ENCODE peak calls at places on chromosomes 12 and 14, in six cellular contexts. G, C, N, X, Y and J are unnamed samples.

GRCh38 chr12:92899388-92900001 is 29.6 kb downstream of the EEA1 start:
- DNase-seq in G (peak; percentile 88), C (no peak), N (peak; percentile 85), X (no peak), Y (no peak), J (peak; percentile 20)

GRCh38 chr14:91058017-91058675 is 2.3 kb downstream of the RPS6KA5 start:
- DNase-seq in G (no peak), C (no peak), N (no peak), X (no peak), Y (no peak), J (no peak)

GRCh38 chr12:78194448-78194847 is 363.8 kb downstream of the NAV3 start:
- DNase-seq in G (no peak), C (no peak), N (no peak), X (no peak), Y (no peak), J (no peak)

GRCh38 chr14:36662543-36663403 is 1.1 kb downstream of the PAX9 start:
- DNase-seq in G (no peak), C (peak; percentile 77), N (no peak), X (no peak), Y (peak; percentile 27), J (no peak)

GRCh38 chr12:50314629-50315312 is 31.5 kb upstream of the LIMA1 start:
- DNase-seq in G (no peak), C (no peak), N (peak; percentile 46), X (no peak), Y (peak; percentile 57), J (peak; percentile 43)

GRCh38 chr14:67426161-67426560 is 14.2 kb upstream of the PLEK2 start:
- DNase-seq in G (no peak), C (no peak), N (no peak), X (no peak), Y (no peak), J (no peak)

GRCh38 chr12:123270380-123271181 is 1.1 kb downstream of the CDK2AP1 start:
- DNase-seq in G (no peak), C (peak; percentile 59), N (peak; percentile 23), X (no peak), Y (peak; percentile 24), J (no peak)

GRCh38 chr12:56487448-56488040 is 417 bp downstream of the GLS2 start:
- DNase-seq in G (no peak), C (peak; percentile 83), N (peak; percentile 32), X (no peak), Y (no peak), J (no peak)

GRCh38 chr14:58313699-58314098 is 15.3 kb downstream of the ARID4A start:
- DNase-seq in G (no peak), C (no peak), N (no peak), X (no peak), Y (no peak), J (no peak)

GRCh38 chr14:75449703-75450102 is 21.9 kb downstream of the JDP2 start:
- DNase-seq in G (no peak), C (no peak), N (no peak), X (no peak), Y (no peak), J (no peak)

GRCh38 chr14:92510972-92511371 is 2.6 kb upstream of the RIN3 start:
- DNase-seq in G (peak; percentile 51), C (no peak), N (peak; percentile 48), X (no peak), Y (peak; percentile 5), J (no peak)

GRCh38 chr14:77103954-77104353 is 5.9 kb downstream of the CIPC start:
- DNase-seq in G (no peak), C (no peak), N (no peak), X (no peak), Y (no peak), J (no peak)

DNA sequence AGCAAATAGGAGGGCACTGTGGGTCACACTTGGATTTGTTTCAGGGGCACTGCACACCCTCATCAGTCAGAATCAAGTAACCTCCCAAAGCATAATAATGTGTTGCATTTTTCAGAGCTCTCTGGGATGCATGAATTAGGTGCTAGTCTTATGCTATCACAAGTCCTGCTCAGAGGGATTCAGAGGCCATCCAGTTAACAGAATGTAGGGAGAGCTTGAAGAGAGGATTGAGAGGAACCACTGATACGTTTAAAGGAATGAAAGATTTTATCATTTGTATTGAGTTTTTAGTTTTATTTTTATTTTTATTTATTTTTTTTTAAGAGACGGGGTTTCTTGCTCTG is 44.6 kb downstream of the ANO6 start:
- DNase-seq in G (no peak), C (no peak), N (no peak), X (no peak), Y (no peak), J (no peak)
- H3K4me1 ChIP-seq in G (peaks cover 11% of the 10 kb centered on the region), C (peaks cover 9% of the 10 kb centered on the region), N (peaks cover 66% of the 10 kb centered on the region), X (peaks cover 18% of the 10 kb centered on the region), Y (peaks cover 25% of the 10 kb centered on the region), J (peaks cover 4% of the 10 kb centered on the region)

GRCh38 chr14:24394275-24394674 is 4.5 kb upstream of the NYNRIN start:
- DNase-seq in G (peak; percentile 12), C (no peak), N (no peak), X (no peak), Y (no peak), J (no peak)
- TF ChIP-seq ZNF274 in G (no peak), C (no peak), N (no peak), X (no peak), Y (no peak), J (no peak)

DNA sequence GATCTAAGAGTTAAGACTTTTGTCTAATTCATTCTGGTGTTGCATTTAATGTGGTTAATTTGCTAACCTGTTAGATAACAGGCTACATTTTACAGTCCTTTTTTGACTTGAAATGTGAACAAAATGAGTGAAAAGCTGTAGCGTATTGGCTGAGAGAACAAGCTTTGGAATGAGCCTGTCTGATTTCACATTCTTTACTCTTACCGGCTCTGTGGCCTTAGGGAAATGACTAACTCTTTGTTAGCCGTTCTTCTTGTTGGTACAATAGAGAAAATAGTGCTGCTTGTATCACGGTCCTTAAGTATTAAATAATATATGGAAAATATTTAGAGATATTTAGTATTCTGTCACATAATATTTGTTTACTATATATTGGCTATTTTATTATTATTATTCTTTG is 1.9 kb downstream of the MNAT1 start:
- DNase-seq in G (no peak), C (no peak), N (peak; percentile 71), X (no peak), Y (no peak), J (no peak)
- H3K4me3 ChIP-seq in G (no peak overlapping the region), C (peak overlapping the region; percentile 85), N (peak overlapping the region; percentile 97), X (no peak overlapping the region), Y (no peak overlapping the region), J (no peak overlapping the region)

GRCh38 chr14:64191756-64192155 is 102.4 kb downstream of the ESR2 start:
- DNase-seq in G (no peak), C (no peak), N (no peak), X (no peak), Y (no peak), J (no peak)
- H3K4me1 ChIP-seq in G (peaks cover 8% of the 10 kb centered on the region), C (peaks cover 15% of the 10 kb centered on the region), N (peaks cover 13% of the 10 kb centered on the region), X (peaks cover 24% of the 10 kb centered on the region), Y (peaks cover 22% of the 10 kb centered on the region), J (no peaks in the 10 kb centered on the region)

GRCh38 chr12:104596128-104596799 is 139.5 kb downstream of the CHST11 start:
- DNase-seq in G (no peak), C (no peak), N (no peak), X (no peak), Y (no peak), J (no peak)
- TF ChIP-seq ZNF274 in G (no peak), C (no peak), N (no peak), X (no peak), Y (no peak), J (no peak)

GRCh38 chr14:34710006-34710405 is 4.4 kb downstream of the CFL2 start:
- DNase-seq in G (no peak), C (no peak), N (no peak), X (no peak), Y (no peak), J (no peak)
- H3K4me3 ChIP-seq in G (no peak overlapping the region), C (no peak overlapping the region), N (no peak overlapping the region), X (no peak overlapping the region), Y (no peak overlapping the region), J (no peak overlapping the region)

DNA sequence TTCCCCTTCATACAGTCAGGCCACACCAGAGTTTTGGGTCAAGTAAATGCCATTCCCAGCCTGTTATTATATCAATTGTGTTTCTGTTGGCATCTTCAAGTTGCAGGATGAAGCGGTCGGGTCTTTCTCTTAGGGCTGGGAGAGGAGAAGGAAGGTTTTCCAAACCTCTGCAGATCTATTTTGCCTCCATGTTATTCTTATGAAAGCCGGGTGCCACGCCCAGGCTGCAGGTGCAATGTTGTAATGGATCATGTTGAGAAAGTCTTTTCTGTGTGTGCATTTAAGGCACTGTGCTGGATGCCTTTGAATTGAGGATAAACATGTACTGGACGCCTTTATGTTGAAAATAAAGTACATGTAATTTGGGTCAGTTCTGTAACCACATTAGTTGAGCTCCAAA is 164.4 kb upstream of the HIF1A start:
- DNase-seq in G (no peak), C (no peak), N (no peak), X (no peak), Y (no peak), J (no peak)
- H3K4me1 ChIP-seq in G (peaks cover 81% of the 10 kb centered on the region), C (no peaks in the 10 kb centered on the region), N (peaks cover 67% of the 10 kb centered on the region), X (no peaks in the 10 kb centered on the region), Y (peaks cover 12% of the 10 kb centered on the region), J (peaks cover 15% of the 10 kb centered on the region)

DNA sequence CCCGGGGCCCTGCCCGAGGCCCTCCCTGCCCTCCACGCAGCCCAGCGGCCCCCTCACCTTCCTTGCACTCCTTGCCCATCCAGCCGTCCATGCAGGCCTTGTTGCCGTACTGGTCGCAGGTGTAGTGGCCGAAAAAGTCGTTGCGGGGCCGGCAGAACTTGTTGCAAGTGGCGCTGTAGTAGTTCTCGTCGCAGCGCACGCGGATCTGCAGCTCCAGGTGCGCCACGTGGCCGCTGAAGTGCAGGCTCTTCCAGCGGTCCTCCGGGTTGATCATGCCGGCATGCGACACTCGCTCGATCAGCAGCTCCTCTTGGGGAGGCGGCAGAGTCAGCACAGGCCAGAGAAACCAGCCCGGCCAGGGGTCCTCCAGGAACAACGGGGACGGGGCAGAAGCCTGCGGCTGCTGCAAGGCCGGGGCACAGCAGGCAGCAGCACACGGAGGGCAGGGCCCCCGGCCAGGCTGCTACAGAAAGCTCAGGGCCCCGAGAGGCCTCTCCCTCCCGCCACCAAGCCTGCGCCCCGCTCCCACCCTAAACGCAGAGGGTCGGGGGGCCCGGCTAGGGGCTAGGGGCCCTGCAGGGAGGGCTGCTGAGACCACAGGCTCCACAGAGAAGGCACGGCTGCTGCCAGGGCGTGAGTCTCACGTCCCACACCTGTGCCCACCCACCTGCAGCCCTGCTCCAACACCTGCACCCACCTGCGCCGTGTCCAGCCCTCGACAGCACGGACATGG is 12.7 kb downstream of the JAG2 start:
- DNase-seq in G (no peak), C (no peak), N (no peak), X (no peak), Y (no peak), J (no peak)
- TF ChIP-seq ZNF274 in G (no peak), C (no peak), N (peak; percentile 41), X (no peak), Y (no peak), J (no peak)